ENCODE peak calls at places on chromosomes 12 and 14, in nine cellular contexts. V is Calu3; N is activated effector memory CD4-positive, alpha-beta T cell treated with anti-CD3 and anti-CD28 coated beads, Interleukin-2, amount 50 U/mL, for 16 hours; F is NCI-H1092 treated with DMSO at 0.1 percent for 48 hours; U is sigmoid colon; D is stimulated activated CD4-positive, alpha-beta T cell treated with anti-CD3 and anti-CD28 coated beads, TNF-alpha, amount 100 ng/mL, for 48 hours; E is heart right ventricle; T is PC-3; C is iris pigment epithelial cell. X is an unnamed sample.

GRCh38 chr12:93279849-93280412 is 97.8 kb upstream of the NUDT4 start:
- DNase-seq in V (no peak), N (no peak), F (no peak), U (no peak), D (no peak), E (no peak), T (peak), C (peak), X (no peak)

GRCh38 chr14:89040438-89041244 is 216.2 kb downstream of the TTC8 start:
- DNase-seq in V (peak), N (peak), F (peak), U (peak), D (peak), E (peak), T (peak), C (peak), X (peak)

GRCh38 chr12:59375633-59376032 is 220.2 kb upstream of the SLC16A7 start:
- DNase-seq in V (no peak), N (no peak), F (no peak), U (no peak), D (no peak), E (no peak), T (no peak), C (peak), X (no peak)

GRCh38 chr12:106301611-106302321 is 767 bp upstream of the TCP11L2 start:
- DNase-seq in V (peak), N (peak), F (peak), U (peak), D (no peak), E (peak), T (peak), C (peak), X (peak)

GRCh38 chr12:124819525-124819924 is 44.1 kb downstream of the SCARB1 start:
- DNase-seq in V (no peak), N (no peak), F (no peak), U (no peak), D (no peak), E (no peak), T (no peak), C (no peak), X (no peak)

GRCh38 chr12:105252901-105253300 is 16.9 kb upstream of the APPL2 start:
- DNase-seq in V (no peak), N (no peak), F (no peak), U (no peak), D (no peak), E (no peak), T (no peak), C (no peak), X (no peak)

GRCh38 chr12:85968606-85969005 is 94.5 kb downstream of the NTS start:
- DNase-seq in V (no peak), N (no peak), F (no peak), U (no peak), D (no peak), E (no peak), T (no peak), C (no peak), X (no peak)

GRCh38 chr14:20381341-20381740 is 32.0 kb downstream of the TEP1 start:
- DNase-seq in V (no peak), N (peak), F (no peak), U (no peak), D (no peak), E (no peak), T (no peak), C (no peak), X (no peak)

GRCh38 chr14:104331871-104332605 is 193.7 kb downstream of the KIF26A start:
- DNase-seq in V (no peak), N (no peak), F (no peak), U (no peak), D (no peak), E (no peak), T (no peak), C (no peak), X (no peak)

GRCh38 chr12:5678186-5678585 is 246.3 kb downstream of the NTF3 start:
- DNase-seq in V (no peak), N (no peak), F (no peak), U (no peak), D (no peak), E (no peak), T (no peak), C (no peak), X (no peak)

GRCh38 chr14:75513911-75514672 is 8.2 kb upstream of the BATF start:
- DNase-seq in V (no peak), N (peak), F (no peak), U (no peak), D (no peak), E (no peak), T (no peak), C (no peak), X (no peak)

GRCh38 chr12:43099691-43100163 is 452.3 kb downstream of the ADAMTS20 start:
- DNase-seq in V (no peak), N (no peak), F (no peak), U (no peak), D (no peak), E (no peak), T (no peak), C (peak), X (no peak)

GRCh38 chr14:104404922-104405321 is 174.6 kb upstream of the C14orf180 start:
- DNase-seq in V (no peak), N (no peak), F (no peak), U (no peak), D (no peak), E (no peak), T (no peak), C (no peak), X (no peak)

GRCh38 chr14:33120341-33120740 is 181.7 kb downstream of the NPAS3 start:
- DNase-seq in V (no peak), N (no peak), F (no peak), U (no peak), D (no peak), E (no peak), T (peak), C (peak), X (no peak)

GRCh38 chr12:55935742-55936151 is 4.8 kb downstream of the DGKA start:
- DNase-seq in V (no peak), N (peak), F (no peak), U (peak), D (no peak), E (peak), T (no peak), C (no peak), X (peak)

GRCh38 chr14:65637780-65638179 is 225.2 kb downstream of the FUT8 start:
- DNase-seq in V (peak), N (peak), F (no peak), U (no peak), D (peak), E (no peak), T (no peak), C (peak), X (no peak)

GRCh38 chr12:47900480-47901129 is 4.2 kb downstream of the VDR start:
- DNase-seq in V (peak), N (no peak), F (peak), U (peak), D (no peak), E (no peak), T (peak), C (no peak), X (no peak)

GRCh38 chr14:31945074-31945613 is 132.0 kb upstream of the ARHGAP5 start:
- DNase-seq in V (peak), N (peak), F (no peak), U (no peak), D (no peak), E (no peak), T (no peak), C (no peak), X (no peak)

GRCh38 chr12:54018608-54018984 is 9.6 kb upstream of the HOXC6 start:
- DNase-seq in V (no peak), N (no peak), F (no peak), U (no peak), D (no peak), E (no peak), T (no peak), C (no peak), X (no peak)

GRCh38 chr12:46830731-46831334 is 5.0 kb upstream of the SLC38A4 start:
- DNase-seq in V (peak), N (no peak), F (no peak), U (no peak), D (no peak), E (no peak), T (no peak), C (no peak), X (peak)

GRCh38 chr14:79544671-79545070 is 666.6 kb downstream of the DIO2 start:
- DNase-seq in V (no peak), N (no peak), F (no peak), U (no peak), D (no peak), E (no peak), T (peak), C (peak), X (no peak)

GRCh38 chr12:31306871-31307270 is 19.1 kb downstream of the SINHCAF start:
- DNase-seq in V (no peak), N (no peak), F (no peak), U (no peak), D (no peak), E (no peak), T (no peak), C (no peak), X (no peak)

GRCh38 chr14:89349196-89350008 is 67.6 kb downstream of the FOXN3 start:
- DNase-seq in V (no peak), N (no peak), F (peak), U (peak), D (no peak), E (no peak), T (no peak), C (no peak), X (no peak)

GRCh38 chr14:22994762-22995275 is 12.5 kb upstream of the AJUBA start:
- DNase-seq in V (no peak), N (no peak), F (peak), U (peak), D (no peak), E (peak), T (peak), C (peak), X (peak)

GRCh38 chr14:61662001-61662400 is 33.3 kb upstream of the HIF1A start:
- DNase-seq in V (no peak), N (no peak), F (no peak), U (no peak), D (no peak), E (no peak), T (peak), C (peak), X (no peak)

GRCh38 chr12:92696240-92696639 is 6.5 kb upstream of the PLEKHG7 start:
- DNase-seq in V (no peak), N (no peak), F (no peak), U (no peak), D (no peak), E (no peak), T (no peak), C (peak), X (peak)

GRCh38 chr12:65929641-65930040 is 105.4 kb downstream of the HMGA2 start:
- DNase-seq in V (no peak), N (no peak), F (no peak), U (no peak), D (no peak), E (no peak), T (no peak), C (no peak), X (no peak)

GRCh38 chr14:50531595-50532501 is 521 bp downstream of the MAP4K5 start:
- DNase-seq in V (peak), N (peak), F (peak), U (peak), D (no peak), E (peak), T (peak), C (peak), X (peak)

GRCh38 chr12:104055686-104056388 is 5.8 kb upstream of the GLT8D2 start:
- DNase-seq in V (no peak), N (no peak), F (peak), U (peak), D (no peak), E (peak), T (no peak), C (peak), X (peak)

GRCh38 chr14:92589213-92589852 is 75.8 kb downstream of the RIN3 start:
- DNase-seq in V (no peak), N (no peak), F (no peak), U (peak), D (no peak), E (no peak), T (peak), C (peak), X (no peak)

X was measured in left ventricle myocardium superior.